ENCODE peak calls at places on chromosomes 7 and 10, in four cellular contexts. P, A, M and U are unnamed samples.

GRCh38 chr10:50850576-50851340 is 34.7 kb downstream of the A1CF start:
- DNase-seq in P (no peak), A (no peak), M (no peak), U (no peak)

GRCh38 chr10:60769406-60769805 is 8.9 kb upstream of the CDK1 start:
- DNase-seq in P (no peak), A (no peak), M (no peak), U (no peak)

GRCh38 chr7:46178685-46179084 is 257.6 kb upstream of the IGFBP3 start:
- DNase-seq in P (peak), A (no peak), M (no peak), U (no peak)

GRCh38 chr7:70215491-70215890 is 617.2 kb downstream of the AUTS2 start:
- DNase-seq in P (no peak), A (no peak), M (no peak), U (no peak)

GRCh38 chr7:29561271-29561670 is 2.4 kb upstream of the PRR15 start:
- DNase-seq in P (no peak), A (no peak), M (no peak), U (no peak)

GRCh38 chr7:121620953-121621606 is 225.0 kb upstream of the FAM3C start:
- DNase-seq in P (no peak), A (no peak), M (no peak), U (no peak)

GRCh38 chr10:73898730-73899400 is 12.1 kb upstream of the PLAU start:
- DNase-seq in P (no peak), A (peak), M (no peak), U (no peak)

GRCh38 chr10:5530846-5531557 is 6.2 kb downstream of the CALML3 start:
- DNase-seq in P (no peak), A (peak), M (no peak), U (no peak)

GRCh38 chr10:6473430-6473829 is 106.6 kb downstream of the PRKCQ start:
- DNase-seq in P (no peak), A (no peak), M (no peak), U (no peak)

GRCh38 chr7:1290262-1291039 is 57.8 kb downstream of the UNCX start:
- DNase-seq in P (no peak), A (peak), M (no peak), U (no peak)

GRCh38 chr7:129765352-129765751 is 153.8 kb downstream of the NRF1 start:
- DNase-seq in P (no peak), A (no peak), M (no peak), U (no peak)

GRCh38 chr7:129768614-129769399 is 157.3 kb downstream of the NRF1 start:
- DNase-seq in P (no peak), A (no peak), M (no peak), U (no peak)

GRCh38 chr7:129764685-129765084 is 153.2 kb downstream of the NRF1 start:
- DNase-seq in P (no peak), A (no peak), M (no peak), U (no peak)

GRCh38 chr7:129769400-129769774 is 157.9 kb downstream of the NRF1 start:
- DNase-seq in P (no peak), A (no peak), M (no peak), U (no peak)

GRCh38 chr7:129767120-129768011 is 155.8 kb downstream of the NRF1 start:
- DNase-seq in P (no peak), A (no peak), M (no peak), U (no peak)
- H3K4me3 ChIP-seq in P (no peak), A (no peak), M (no peak), U (no peak)

GRCh38 chr7:98227939-98228338 is 16.7 kb downstream of the BHLHA15 start:
- DNase-seq in P (no peak), A (no peak), M (no peak), U (no peak)

GRCh38 chr7:98229441-98229840 is 18.2 kb downstream of the BHLHA15 start:
- DNase-seq in P (no peak), A (no peak), M (no peak), U (no peak)

GRCh38 chr7:98230746-98231471 is 19.7 kb downstream of the BHLHA15 start:
- DNase-seq in P (no peak), A (peak), M (no peak), U (no peak)

GRCh38 chr7:98229991-98230745 is 18.9 kb downstream of the BHLHA15 start:
- DNase-seq in P (no peak), A (peak), M (no peak), U (no peak)

DNA sequence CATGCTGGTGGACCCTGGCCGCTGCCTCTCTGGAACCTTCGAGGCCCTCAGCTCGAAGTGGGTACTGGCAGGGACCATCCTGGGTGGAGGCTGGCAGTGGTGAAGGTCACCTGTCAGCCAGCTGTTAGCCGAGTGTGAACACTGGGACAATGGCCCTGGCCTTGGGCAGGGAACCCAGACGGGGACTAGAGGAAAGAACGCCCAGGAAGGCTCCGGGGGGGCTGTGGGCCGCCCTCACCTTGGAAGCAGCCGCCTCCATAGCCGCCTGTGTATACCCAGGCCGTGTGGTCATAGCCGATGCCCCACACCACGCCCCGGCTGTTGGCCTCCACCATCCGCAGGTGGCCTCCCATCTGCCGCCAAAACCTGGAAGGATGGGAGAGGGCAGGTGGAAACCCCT is 17.6 kb downstream of the BHLHA15 start:
- DNase-seq in P (no peak), A (no peak), M (no peak), U (no peak)
- H3K27ac ChIP-seq in P (no peak), A (no peak), M (no peak), U (no peak)

GRCh38 chr10:49191349-49191748 is 3.2 kb upstream of the TMEM273 start:
- DNase-seq in P (no peak), A (no peak), M (no peak), U (no peak)

GRCh38 chr10:49189422-49189821 is 1.2 kb upstream of the TMEM273 start:
- DNase-seq in P (no peak), A (no peak), M (no peak), U (no peak)

GRCh38 chr10:49197171-49197570 is 9.0 kb upstream of the TMEM273 start:
- DNase-seq in P (no peak), A (no peak), M (no peak), U (no peak)

DNA sequence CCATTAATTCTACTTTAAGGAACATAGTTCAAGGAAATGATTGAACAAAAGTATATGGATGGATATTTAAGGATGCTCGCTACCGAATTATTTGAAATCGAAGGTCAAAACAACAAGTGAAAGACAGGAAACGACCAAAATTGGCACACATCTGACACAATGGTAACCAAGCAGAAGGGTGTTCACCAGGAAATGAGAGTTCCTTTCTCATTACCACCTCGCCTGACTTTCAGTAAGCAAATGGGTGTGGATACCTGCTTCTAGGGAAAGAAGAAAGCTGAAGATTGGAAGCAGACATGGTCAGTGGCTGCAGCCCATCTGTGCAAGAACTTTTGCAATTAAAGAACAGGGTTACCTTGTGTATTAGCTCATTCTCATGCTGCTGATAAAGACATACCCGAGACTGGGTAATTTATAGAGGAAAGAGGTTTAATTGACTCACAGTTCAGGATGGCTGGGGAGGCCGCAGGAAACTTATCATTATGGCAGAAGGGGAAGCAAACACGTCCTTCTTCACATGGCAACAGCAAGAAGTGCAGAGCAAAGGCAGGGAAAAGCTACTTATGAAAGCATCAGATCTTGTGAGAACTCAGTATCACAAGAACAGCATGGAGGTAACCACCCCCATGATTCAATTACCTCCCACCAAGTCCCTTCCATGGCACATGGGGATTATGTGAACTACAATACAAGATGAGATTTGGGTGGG is 6.2 kb upstream of the TMEM273 start:
- DNase-seq in P (no peak), A (no peak), M (no peak), U (no peak)
- H3K4me3 ChIP-seq in P (no peak), A (no peak), M (no peak), U (no peak)

DNA sequence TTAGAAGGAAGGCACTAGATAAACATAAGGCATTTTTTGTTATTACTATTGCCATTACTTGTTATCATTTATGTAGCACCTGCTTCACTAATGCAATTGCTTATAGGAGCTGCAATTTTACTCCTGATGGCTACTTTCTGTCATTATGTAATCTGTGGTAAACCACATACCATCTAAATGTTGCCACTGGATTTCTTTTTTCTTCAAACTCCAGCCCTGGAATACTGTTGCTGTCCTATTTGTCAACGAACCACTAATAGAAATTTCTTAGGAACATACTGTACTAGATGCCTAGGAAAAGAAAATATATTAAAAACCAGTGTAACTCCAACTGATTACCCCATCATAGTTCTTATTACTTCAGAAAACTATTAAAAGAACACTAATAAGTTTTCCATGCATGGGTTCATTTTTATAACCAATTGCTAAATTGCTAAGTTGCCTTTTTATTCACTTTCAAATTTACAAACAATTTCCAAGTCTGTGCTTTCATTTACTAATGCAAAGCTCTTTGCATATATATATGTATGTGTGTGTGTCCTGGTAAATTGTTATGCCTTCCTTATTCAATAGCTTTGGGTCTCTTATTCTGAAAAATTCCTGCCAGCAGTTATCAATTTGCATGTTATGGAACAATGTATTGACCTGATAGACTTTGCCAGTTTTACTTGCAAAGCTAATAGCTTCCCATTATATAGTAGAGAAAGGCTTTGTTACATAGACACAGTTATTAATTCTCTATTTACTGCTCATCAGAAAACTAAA is 287.4 kb downstream of the EXOC4 start:
- DNase-seq in P (no peak), A (no peak), M (no peak), U (no peak)
- H3K27ac ChIP-seq in P (no peak), A (no peak), M (no peak), U (no peak)

GRCh38 chr10:28190192-28190591 is 112.7 kb downstream of the MPP7 start:
- DNase-seq in P (no peak), A (no peak), M (no peak), U (no peak)
- H3K4me3 ChIP-seq in P (no peak), A (no peak), M (no peak), U (no peak)

DNA sequence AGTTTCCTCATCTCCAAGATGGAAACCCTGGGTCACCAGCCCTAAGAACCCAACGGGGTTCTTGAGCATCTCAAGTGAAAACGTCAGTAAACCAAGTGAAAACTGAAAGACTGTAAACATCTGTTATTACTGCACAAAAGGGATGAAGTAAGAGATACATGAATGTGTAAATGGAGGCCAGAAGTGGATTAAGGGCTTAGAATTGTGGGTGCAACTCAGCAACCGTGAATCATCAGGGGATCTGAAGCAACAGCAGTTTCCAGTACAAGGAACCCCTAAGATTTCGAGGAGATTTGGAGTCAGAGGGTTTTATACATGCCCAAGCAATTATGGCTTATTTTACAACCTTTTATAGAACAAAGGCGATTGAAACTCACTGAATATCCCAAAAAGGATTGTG is 95.7 kb upstream of the SVIL start:
- DNase-seq in P (no peak), A (no peak), M (no peak), U (no peak)
- H3K27ac ChIP-seq in P (no peak), A (no peak), M (no peak), U (no peak)

DNA sequence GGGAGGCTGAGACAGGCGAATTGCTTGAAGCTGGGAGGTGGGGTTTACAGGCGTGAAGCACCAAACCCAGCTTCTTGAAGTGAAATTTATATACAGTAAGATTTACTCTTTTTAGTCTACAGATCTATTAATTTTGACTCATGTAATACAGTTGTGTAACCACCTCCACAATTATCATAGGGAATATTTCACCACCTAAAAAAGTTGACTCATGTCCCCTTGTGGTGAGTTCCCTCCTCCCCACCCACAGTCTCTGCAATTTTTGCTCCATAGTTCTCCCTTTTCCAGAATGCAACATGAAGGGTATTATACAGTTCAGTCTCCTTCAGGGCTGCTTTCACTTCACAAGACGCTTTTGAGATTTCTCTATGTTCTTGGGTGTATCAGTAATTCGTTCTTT is 156.8 kb downstream of the FAM107B start:
- DNase-seq in P (no peak), A (no peak), M (no peak), U (no peak)
- H3K4me3 ChIP-seq in P (no peak), A (no peak), M (no peak), U (no peak)